ENCODE peak calls at places on chromosome 18, in ten cellular contexts. C is globus pallidus, G is activated B cell treated with CpG ODN at 0.5 μM for 24 hours, J is dorsolateral prefrontal cortex, F is AG09309, U is islet precursor cell, K is GM03348, H is cardiac fibroblast, E is activated gamma-delta T cell treated with Interleukin-2 at 50 U/mL for 16 hours, M is hippocampal formation. Q is an unnamed sample.

GRCh38 chr18:40851014-40851429 is 1104.0 kb upstream of the PIK3C3 start:
- DNase-seq in F (no peak), J (no peak), G (no peak), H (peak; percentile 36), M (no peak), K (no peak), C (no peak), U (no peak), E (no peak), Q (no peak)

GRCh38 chr18:72700961-72701710 is 157.0 kb upstream of the CBLN2 start:
- DNase-seq in F (peak; percentile 7), M (no peak), G (no peak), U (no peak), J (no peak), H (peak; percentile 40), E (no peak), C (peak; percentile 9), K (peak; percentile 36), Q (no peak)

GRCh38 chr18:51537487-51537886 is 340.0 kb upstream of the MEX3C start:
- DNase-seq in K (no peak), M (peak; percentile 49), G (no peak), E (no peak), H (peak; percentile 8), F (no peak), J (peak; percentile 63), U (peak; percentile 70), C (peak; percentile 82), Q (peak; percentile 80)

GRCh38 chr18:73752546-73752945 is 395.1 kb downstream of the FBXO15 start:
- DNase-seq in F (peak; percentile 40), H (peak; percentile 82), C (no peak), E (no peak), U (no peak), K (peak; percentile 14), G (no peak), J (no peak), M (no peak), Q (no peak)

GRCh38 chr18:36580266-36580665 is 248.5 kb downstream of the TPGS2 start:
- DNase-seq in K (peak; percentile 61), G (no peak), U (no peak), C (peak; percentile 11), F (peak; percentile 20), J (no peak), H (peak; percentile 60), M (no peak), E (no peak), Q (no peak)

GRCh38 chr18:24544141-24544498 is 83.7 kb downstream of the HRH4 start:
- DNase-seq in F (no peak), J (no peak), H (peak; percentile 36), U (no peak), G (no peak), E (no peak), M (no peak), K (peak; percentile 28), C (peak; percentile 17), Q (no peak)

GRCh38 chr18:12255626-12256026 is 1.5 kb downstream of the CIDEA start:
- DNase-seq in E (no peak), K (no peak), U (peak; percentile 90), G (no peak), M (no peak), C (no peak), F (no peak), J (no peak), H (peak; percentile 59), Q (peak; percentile 68)

GRCh38 chr18:48139427-48140347 is 209.2 kb upstream of the SMAD2 start:
- DNase-seq in K (no peak), H (no peak), J (no peak), C (no peak), M (no peak), G (no peak), E (no peak), U (no peak), F (no peak), Q (no peak)

GRCh38 chr18:24228661-24229053 is 89.8 kb downstream of the CABYR start:
- DNase-seq in U (no peak), E (no peak), M (no peak), H (peak; percentile 22), J (no peak), F (no peak), C (no peak), K (no peak), G (no peak), Q (no peak)

GRCh38 chr18:57715671-57716070 is 87.4 kb downstream of the ATP8B1 start:
- DNase-seq in U (no peak), M (no peak), K (no peak), J (no peak), F (no peak), H (no peak), G (no peak), E (no peak), C (no peak), Q (no peak)

GRCh38 chr18:79935925-79936324 is 15.5 kb downstream of the SLC66A2 start:
- DNase-seq in H (no peak), F (no peak), U (peak; percentile 19), C (no peak), G (no peak), E (no peak), K (no peak), J (peak; percentile 6), M (no peak), Q (peak; percentile 11)

GRCh38 chr18:63789327-63789726 is 14.1 kb downstream of the SERPINB7 start:
- DNase-seq in E (no peak), U (no peak), H (no peak), F (no peak), K (no peak), G (no peak), C (no peak), M (no peak), J (no peak), Q (no peak)

GRCh38 chr18:8721716-8722115 is 16.4 kb downstream of the MTCL1 start:
- DNase-seq in M (no peak), E (no peak), U (peak; percentile 80), C (no peak), G (no peak), H (peak; percentile 68), J (no peak), F (no peak), K (peak; percentile 28), Q (peak; percentile 75)